ENCODE peak calls at places on chromosomes 7 and 10, in six cellular contexts. P is hepatocyte; X is COR-L47; Y is stimulated activated CD8-positive, alpha-beta memory T cell treated with anti-CD3 and anti-CD28 coated beads, Interleukin-15, amount 100 ng/mL, for 24 hours; R is heart right ventricle; W is HT-29. G is an unnamed sample.

GRCh38 chr7:130950054-130950453 is 216.0 kb upstream of the KLF14 start:
- DNase-seq in P (no peak), X (no peak), Y (no peak), R (no peak), W (no peak), G (no peak)

GRCh38 chr10:124075116-124075955 is 18.1 kb downstream of the CHST15 start:
- DNase-seq in P (no peak), X (no peak), Y (no peak), R (no peak), W (no peak), G (no peak)

GRCh38 chr10:132421377-132422168 is 24.6 kb downstream of the PWWP2B start:
- DNase-seq in P (peak), X (no peak), Y (no peak), R (peak), W (peak), G (no peak)

GRCh38 chr7:22653981-22654380 is 73.0 kb upstream of the IL6 start:
- DNase-seq in P (no peak), X (peak), Y (no peak), R (no peak), W (no peak), G (peak)

GRCh38 chr10:101829561-101830315 is 11.5 kb upstream of the OGA start:
- DNase-seq in P (peak), X (peak), Y (no peak), R (peak), W (no peak), G (no peak)

GRCh38 chr7:66308411-66308810 is 103.3 kb downstream of the TPST1 start:
- DNase-seq in P (no peak), X (no peak), Y (no peak), R (no peak), W (no peak), G (no peak)

GRCh38 chr7:78649976-78650375 is 803.5 kb downstream of the MAGI2 start:
- DNase-seq in P (no peak), X (no peak), Y (no peak), R (no peak), W (peak), G (no peak)

GRCh38 chr7:1679326-1679965 is 9.4 kb downstream of the ELFN1 start:
- DNase-seq in P (peak), X (no peak), Y (no peak), R (no peak), W (no peak), G (no peak)

GRCh38 chr10:484441-484924 is 205.0 kb downstream of the DIP2C start:
- DNase-seq in P (no peak), X (peak), Y (no peak), R (no peak), W (no peak), G (no peak)

GRCh38 chr10:60299961-60300883 is 89.5 kb downstream of the ANK3 start:
- DNase-seq in P (peak), X (no peak), Y (no peak), R (no peak), W (no peak), G (no peak)

GRCh38 chr10:101133489-101134298 is 2.6 kb downstream of the TLX1 start:
- DNase-seq in P (no peak), X (no peak), Y (no peak), R (no peak), W (no peak), G (no peak)

G was measured in NCI-H1092 treated with DMSO at 0.1 percent for 48 hours.